ENCODE peak calls at places on chromosomes 6 and 20, in seven cellular contexts. One of them, this sample, is unnamed.

GRCh38 chr20:37538003-37538402 is 10.3 kb upstream of the BLCAP start:
- DNase-seq in HCT116: no peak
- DNase-seq in C1 segment of cervical spinal cord: no peak
- DNase-seq in lower lobe of right lung: no peak
- DNase-seq in stimulated activated naive CD8-positive, alpha-beta T cell treated with anti-CD3 and anti-CD28 coated beads, Interleukin-15, Interleukin-2, amounts not matched to agents 100 U/mL and 50 U/mL, for 24 hours: no peak
- DNase-seq in RPMI8226: no peak
- DNase-seq in LHCN-M2: peak
- DNase-seq in this sample: no peak

GRCh38 chr6:167547751-167548150 is 222.9 kb downstream of the TTLL2 start:
- DNase-seq in LHCN-M2: no peak
- DNase-seq in lower lobe of right lung: no peak
- DNase-seq in HCT116: no peak
- DNase-seq in stimulated activated naive CD8-positive, alpha-beta T cell treated with anti-CD3 and anti-CD28 coated beads, Interleukin-15, Interleukin-2, amounts not matched to agents 100 U/mL and 50 U/mL, for 24 hours: no peak
- DNase-seq in RPMI8226: no peak
- DNase-seq in C1 segment of cervical spinal cord: no peak
- DNase-seq in this sample: no peak

GRCh38 chr20:61434361-61434781 is 182.3 kb downstream of the CDH4 start:
- DNase-seq in HCT116: no peak
- DNase-seq in lower lobe of right lung: no peak
- DNase-seq in LHCN-M2: no peak
- DNase-seq in C1 segment of cervical spinal cord: no peak
- DNase-seq in RPMI8226: peak
- DNase-seq in stimulated activated naive CD8-positive, alpha-beta T cell treated with anti-CD3 and anti-CD28 coated beads, Interleukin-15, Interleukin-2, amounts not matched to agents 100 U/mL and 50 U/mL, for 24 hours: no peak
- DNase-seq in this sample: no peak

GRCh38 chr20:3276400-3277015 is 37.5 kb upstream of the SLC4A11 start:
- DNase-seq in stimulated activated naive CD8-positive, alpha-beta T cell treated with anti-CD3 and anti-CD28 coated beads, Interleukin-15, Interleukin-2, amounts not matched to agents 100 U/mL and 50 U/mL, for 24 hours: no peak
- DNase-seq in RPMI8226: peak
- DNase-seq in lower lobe of right lung: no peak
- DNase-seq in C1 segment of cervical spinal cord: no peak
- DNase-seq in HCT116: peak
- DNase-seq in LHCN-M2: peak
- DNase-seq in this sample: no peak

GRCh38 chr6:157184202-157185015 is 138.9 kb downstream of the TMEM242 start:
- DNase-seq in LHCN-M2: peak
- DNase-seq in HCT116: peak
- DNase-seq in lower lobe of right lung: peak
- DNase-seq in stimulated activated naive CD8-positive, alpha-beta T cell treated with anti-CD3 and anti-CD28 coated beads, Interleukin-15, Interleukin-2, amounts not matched to agents 100 U/mL and 50 U/mL, for 24 hours: peak
- DNase-seq in RPMI8226: peak
- DNase-seq in C1 segment of cervical spinal cord: peak
- DNase-seq in this sample: peak

GRCh38 chr6:16712250-16712930 is 48.9 kb downstream of the ATXN1 start:
- DNase-seq in HCT116: no peak
- DNase-seq in stimulated activated naive CD8-positive, alpha-beta T cell treated with anti-CD3 and anti-CD28 coated beads, Interleukin-15, Interleukin-2, amounts not matched to agents 100 U/mL and 50 U/mL, for 24 hours: no peak
- DNase-seq in RPMI8226: no peak
- DNase-seq in LHCN-M2: no peak
- DNase-seq in lower lobe of right lung: no peak
- DNase-seq in C1 segment of cervical spinal cord: no peak
- DNase-seq in this sample: no peak

GRCh38 chr6:104531591-104531990 is 328.1 kb downstream of the HACE1 start:
- DNase-seq in LHCN-M2: no peak
- DNase-seq in RPMI8226: no peak
- DNase-seq in stimulated activated naive CD8-positive, alpha-beta T cell treated with anti-CD3 and anti-CD28 coated beads, Interleukin-15, Interleukin-2, amounts not matched to agents 100 U/mL and 50 U/mL, for 24 hours: no peak
- DNase-seq in lower lobe of right lung: no peak
- DNase-seq in HCT116: no peak
- DNase-seq in C1 segment of cervical spinal cord: no peak
- DNase-seq in this sample: no peak

GRCh38 chr6:42512498-42513042 is 51.3 kb upstream of the UBR2 start:
- DNase-seq in RPMI8226: no peak
- DNase-seq in stimulated activated naive CD8-positive, alpha-beta T cell treated with anti-CD3 and anti-CD28 coated beads, Interleukin-15, Interleukin-2, amounts not matched to agents 100 U/mL and 50 U/mL, for 24 hours: no peak
- DNase-seq in lower lobe of right lung: no peak
- DNase-seq in C1 segment of cervical spinal cord: no peak
- DNase-seq in HCT116: no peak
- DNase-seq in LHCN-M2: no peak
- DNase-seq in this sample: no peak

GRCh38 chr6:84953401-84953800 is 189.0 kb upstream of the TBX18 start:
- DNase-seq in HCT116: no peak
- DNase-seq in RPMI8226: no peak
- DNase-seq in C1 segment of cervical spinal cord: no peak
- DNase-seq in lower lobe of right lung: no peak
- DNase-seq in LHCN-M2: no peak
- DNase-seq in stimulated activated naive CD8-positive, alpha-beta T cell treated with anti-CD3 and anti-CD28 coated beads, Interleukin-15, Interleukin-2, amounts not matched to agents 100 U/mL and 50 U/mL, for 24 hours: no peak
- DNase-seq in this sample: no peak

GRCh38 chr20:58629213-58629575 is 21.9 kb upstream of the STX16 start:
- DNase-seq in RPMI8226: no peak
- DNase-seq in stimulated activated naive CD8-positive, alpha-beta T cell treated with anti-CD3 and anti-CD28 coated beads, Interleukin-15, Interleukin-2, amounts not matched to agents 100 U/mL and 50 U/mL, for 24 hours: no peak
- DNase-seq in HCT116: no peak
- DNase-seq in C1 segment of cervical spinal cord: no peak
- DNase-seq in lower lobe of right lung: no peak
- DNase-seq in LHCN-M2: peak
- DNase-seq in this sample: no peak

GRCh38 chr20:50834599-50835005 is 39.7 kb downstream of the BCAS4 start:
- DNase-seq in LHCN-M2: no peak
- DNase-seq in stimulated activated naive CD8-positive, alpha-beta T cell treated with anti-CD3 and anti-CD28 coated beads, Interleukin-15, Interleukin-2, amounts not matched to agents 100 U/mL and 50 U/mL, for 24 hours: no peak
- DNase-seq in C1 segment of cervical spinal cord: no peak
- DNase-seq in RPMI8226: no peak
- DNase-seq in HCT116: no peak
- DNase-seq in lower lobe of right lung: no peak
- DNase-seq in this sample: no peak

GRCh38 chr6:79231101-79231500 is 3.4 kb downstream of the HMGN3 start:
- DNase-seq in C1 segment of cervical spinal cord: no peak
- DNase-seq in stimulated activated naive CD8-positive, alpha-beta T cell treated with anti-CD3 and anti-CD28 coated beads, Interleukin-15, Interleukin-2, amounts not matched to agents 100 U/mL and 50 U/mL, for 24 hours: no peak
- DNase-seq in RPMI8226: no peak
- DNase-seq in LHCN-M2: no peak
- DNase-seq in HCT116: no peak
- DNase-seq in lower lobe of right lung: no peak
- DNase-seq in this sample: no peak

GRCh38 chr6:38542031-38542430 is 97.7 kb downstream of the BTBD9 start:
- DNase-seq in stimulated activated naive CD8-positive, alpha-beta T cell treated with anti-CD3 and anti-CD28 coated beads, Interleukin-15, Interleukin-2, amounts not matched to agents 100 U/mL and 50 U/mL, for 24 hours: no peak
- DNase-seq in RPMI8226: no peak
- DNase-seq in C1 segment of cervical spinal cord: no peak
- DNase-seq in lower lobe of right lung: no peak
- DNase-seq in HCT116: no peak
- DNase-seq in LHCN-M2: no peak
- DNase-seq in this sample: no peak

GRCh38 chr6:14448246-14448645 is 330.7 kb downstream of the CD83 start:
- DNase-seq in lower lobe of right lung: no peak
- DNase-seq in RPMI8226: no peak
- DNase-seq in HCT116: no peak
- DNase-seq in LHCN-M2: no peak
- DNase-seq in C1 segment of cervical spinal cord: no peak
- DNase-seq in stimulated activated naive CD8-positive, alpha-beta T cell treated with anti-CD3 and anti-CD28 coated beads, Interleukin-15, Interleukin-2, amounts not matched to agents 100 U/mL and 50 U/mL, for 24 hours: no peak
- DNase-seq in this sample: no peak

GRCh38 chr6:161924516-161925116 is 650.8 kb upstream of the AGPAT4 start:
- DNase-seq in HCT116: no peak
- DNase-seq in lower lobe of right lung: no peak
- DNase-seq in LHCN-M2: no peak
- DNase-seq in RPMI8226: no peak
- DNase-seq in stimulated activated naive CD8-positive, alpha-beta T cell treated with anti-CD3 and anti-CD28 coated beads, Interleukin-15, Interleukin-2, amounts not matched to agents 100 U/mL and 50 U/mL, for 24 hours: no peak
- DNase-seq in C1 segment of cervical spinal cord: no peak
- DNase-seq in this sample: no peak

GRCh38 chr6:402901-403658 is 11.5 kb downstream of the IRF4 start:
- DNase-seq in lower lobe of right lung: no peak
- DNase-seq in RPMI8226: no peak
- DNase-seq in HCT116: no peak
- DNase-seq in C1 segment of cervical spinal cord: no peak
- DNase-seq in stimulated activated naive CD8-positive, alpha-beta T cell treated with anti-CD3 and anti-CD28 coated beads, Interleukin-15, Interleukin-2, amounts not matched to agents 100 U/mL and 50 U/mL, for 24 hours: peak
- DNase-seq in LHCN-M2: no peak
- DNase-seq in this sample: no peak

GRCh38 chr6:117317261-117317660 is 51.9 kb downstream of the VGLL2 start:
- DNase-seq in lower lobe of right lung: no peak
- DNase-seq in stimulated activated naive CD8-positive, alpha-beta T cell treated with anti-CD3 and anti-CD28 coated beads, Interleukin-15, Interleukin-2, amounts not matched to agents 100 U/mL and 50 U/mL, for 24 hours: no peak
- DNase-seq in LHCN-M2: peak
- DNase-seq in C1 segment of cervical spinal cord: no peak
- DNase-seq in HCT116: peak
- DNase-seq in RPMI8226: peak
- DNase-seq in this sample: no peak

GRCh38 chr20:44526129-44526528 is 4.3 kb upstream of the SERINC3 start:
- DNase-seq in LHCN-M2: peak
- DNase-seq in C1 segment of cervical spinal cord: no peak
- DNase-seq in stimulated activated naive CD8-positive, alpha-beta T cell treated with anti-CD3 and anti-CD28 coated beads, Interleukin-15, Interleukin-2, amounts not matched to agents 100 U/mL and 50 U/mL, for 24 hours: no peak
- DNase-seq in RPMI8226: no peak
- DNase-seq in HCT116: peak
- DNase-seq in lower lobe of right lung: no peak
- DNase-seq in this sample: no peak

GRCh38 chr6:44851176-44851575 is 463.7 kb downstream of the CDC5L start:
- DNase-seq in lower lobe of right lung: no peak
- DNase-seq in RPMI8226: no peak
- DNase-seq in stimulated activated naive CD8-positive, alpha-beta T cell treated with anti-CD3 and anti-CD28 coated beads, Interleukin-15, Interleukin-2, amounts not matched to agents 100 U/mL and 50 U/mL, for 24 hours: no peak
- DNase-seq in C1 segment of cervical spinal cord: no peak
- DNase-seq in HCT116: no peak
- DNase-seq in LHCN-M2: peak
- DNase-seq in this sample: no peak

GRCh38 chr6:150637266-150637665 is 37.6 kb downstream of the PLEKHG1 start:
- DNase-seq in RPMI8226: no peak
- DNase-seq in C1 segment of cervical spinal cord: no peak
- DNase-seq in HCT116: no peak
- DNase-seq in lower lobe of right lung: no peak
- DNase-seq in LHCN-M2: no peak
- DNase-seq in stimulated activated naive CD8-positive, alpha-beta T cell treated with anti-CD3 and anti-CD28 coated beads, Interleukin-15, Interleukin-2, amounts not matched to agents 100 U/mL and 50 U/mL, for 24 hours: no peak
- DNase-seq in this sample: no peak

GRCh38 chr20:5354871-5355270 is 38.1 kb upstream of the PROKR2 start:
- DNase-seq in LHCN-M2: no peak
- DNase-seq in stimulated activated naive CD8-positive, alpha-beta T cell treated with anti-CD3 and anti-CD28 coated beads, Interleukin-15, Interleukin-2, amounts not matched to agents 100 U/mL and 50 U/mL, for 24 hours: no peak
- DNase-seq in lower lobe of right lung: no peak
- DNase-seq in HCT116: no peak
- DNase-seq in RPMI8226: no peak
- DNase-seq in C1 segment of cervical spinal cord: no peak
- DNase-seq in this sample: no peak

GRCh38 chr6:12392490-12392889 is 102.3 kb downstream of the EDN1 start:
- DNase-seq in HCT116: no peak
- DNase-seq in stimulated activated naive CD8-positive, alpha-beta T cell treated with anti-CD3 and anti-CD28 coated beads, Interleukin-15, Interleukin-2, amounts not matched to agents 100 U/mL and 50 U/mL, for 24 hours: no peak
- DNase-seq in lower lobe of right lung: no peak
- DNase-seq in LHCN-M2: no peak
- DNase-seq in RPMI8226: no peak
- DNase-seq in C1 segment of cervical spinal cord: no peak
- DNase-seq in this sample: no peak

GRCh38 chr20:15726416-15726815 is 846.8 kb downstream of the KIF16B start:
- DNase-seq in C1 segment of cervical spinal cord: no peak
- DNase-seq in HCT116: no peak
- DNase-seq in lower lobe of right lung: no peak
- DNase-seq in RPMI8226: no peak
- DNase-seq in stimulated activated naive CD8-positive, alpha-beta T cell treated with anti-CD3 and anti-CD28 coated beads, Interleukin-15, Interleukin-2, amounts not matched to agents 100 U/mL and 50 U/mL, for 24 hours: no peak
- DNase-seq in LHCN-M2: no peak
- DNase-seq in this sample: no peak

GRCh38 chr6:6588064-6588923 is at the start of gene LY86:
- DNase-seq in HCT116: no peak
- DNase-seq in LHCN-M2: no peak
- DNase-seq in C1 segment of cervical spinal cord: no peak
- DNase-seq in stimulated activated naive CD8-positive, alpha-beta T cell treated with anti-CD3 and anti-CD28 coated beads, Interleukin-15, Interleukin-2, amounts not matched to agents 100 U/mL and 50 U/mL, for 24 hours: no peak
- DNase-seq in lower lobe of right lung: no peak
- DNase-seq in RPMI8226: peak
- DNase-seq in this sample: no peak

GRCh38 chr6:114080891-114081510 is 110.1 kb upstream of the HDAC2 start:
- DNase-seq in stimulated activated naive CD8-positive, alpha-beta T cell treated with anti-CD3 and anti-CD28 coated beads, Interleukin-15, Interleukin-2, amounts not matched to agents 100 U/mL and 50 U/mL, for 24 hours: no peak
- DNase-seq in RPMI8226: no peak
- DNase-seq in lower lobe of right lung: no peak
- DNase-seq in HCT116: no peak
- DNase-seq in LHCN-M2: peak
- DNase-seq in C1 segment of cervical spinal cord: no peak
- DNase-seq in this sample: no peak

GRCh38 chr6:16684896-16685554 is 76.2 kb downstream of the ATXN1 start:
- DNase-seq in lower lobe of right lung: no peak
- DNase-seq in LHCN-M2: peak
- DNase-seq in HCT116: peak
- DNase-seq in C1 segment of cervical spinal cord: no peak
- DNase-seq in RPMI8226: no peak
- DNase-seq in stimulated activated naive CD8-positive, alpha-beta T cell treated with anti-CD3 and anti-CD28 coated beads, Interleukin-15, Interleukin-2, amounts not matched to agents 100 U/mL and 50 U/mL, for 24 hours: peak
- DNase-seq in this sample: no peak

GRCh38 chr6:169689247-169689646 is 12.6 kb downstream of the WDR27 start:
- DNase-seq in stimulated activated naive CD8-positive, alpha-beta T cell treated with anti-CD3 and anti-CD28 coated beads, Interleukin-15, Interleukin-2, amounts not matched to agents 100 U/mL and 50 U/mL, for 24 hours: no peak
- DNase-seq in RPMI8226: no peak
- DNase-seq in LHCN-M2: peak
- DNase-seq in lower lobe of right lung: no peak
- DNase-seq in HCT116: no peak
- DNase-seq in C1 segment of cervical spinal cord: no peak
- DNase-seq in this sample: no peak

GRCh38 chr6:4316867-4317400 is 181.6 kb upstream of the ECI2 start:
- DNase-seq in lower lobe of right lung: peak
- DNase-seq in LHCN-M2: peak
- DNase-seq in C1 segment of cervical spinal cord: peak
- DNase-seq in RPMI8226: no peak
- DNase-seq in stimulated activated naive CD8-positive, alpha-beta T cell treated with anti-CD3 and anti-CD28 coated beads, Interleukin-15, Interleukin-2, amounts not matched to agents 100 U/mL and 50 U/mL, for 24 hours: no peak
- DNase-seq in HCT116: no peak
- DNase-seq in this sample: no peak

GRCh38 chr6:149094934-149095341 is 222.6 kb upstream of the TAB2 start:
- DNase-seq in LHCN-M2: peak
- DNase-seq in lower lobe of right lung: no peak
- DNase-seq in stimulated activated naive CD8-positive, alpha-beta T cell treated with anti-CD3 and anti-CD28 coated beads, Interleukin-15, Interleukin-2, amounts not matched to agents 100 U/mL and 50 U/mL, for 24 hours: no peak
- DNase-seq in RPMI8226: no peak
- DNase-seq in C1 segment of cervical spinal cord: no peak
- DNase-seq in HCT116: no peak
- DNase-seq in this sample: no peak

GRCh38 chr6:164144316-164144715 is 729.8 kb downstream of the QKI start:
- DNase-seq in HCT116: no peak
- DNase-seq in stimulated activated naive CD8-positive, alpha-beta T cell treated with anti-CD3 and anti-CD28 coated beads, Interleukin-15, Interleukin-2, amounts not matched to agents 100 U/mL and 50 U/mL, for 24 hours: no peak
- DNase-seq in C1 segment of cervical spinal cord: no peak
- DNase-seq in RPMI8226: no peak
- DNase-seq in lower lobe of right lung: no peak
- DNase-seq in LHCN-M2: no peak
- DNase-seq in this sample: no peak

GRCh38 chr20:62069741-62070216 is 4.1 kb upstream of the TAF4 start:
- DNase-seq in stimulated activated naive CD8-positive, alpha-beta T cell treated with anti-CD3 and anti-CD28 coated beads, Interleukin-15, Interleukin-2, amounts not matched to agents 100 U/mL and 50 U/mL, for 24 hours: no peak
- DNase-seq in RPMI8226: no peak
- DNase-seq in C1 segment of cervical spinal cord: no peak
- DNase-seq in lower lobe of right lung: no peak
- DNase-seq in HCT116: no peak
- DNase-seq in LHCN-M2: peak
- DNase-seq in this sample: no peak

GRCh38 chr20:61662946-61663460 is 402.7 kb downstream of the TAF4 start:
- DNase-seq in stimulated activated naive CD8-positive, alpha-beta T cell treated with anti-CD3 and anti-CD28 coated beads, Interleukin-15, Interleukin-2, amounts not matched to agents 100 U/mL and 50 U/mL, for 24 hours: no peak
- DNase-seq in RPMI8226: no peak
- DNase-seq in LHCN-M2: no peak
- DNase-seq in lower lobe of right lung: no peak
- DNase-seq in C1 segment of cervical spinal cord: peak
- DNase-seq in HCT116: no peak
- DNase-seq in this sample: no peak

GRCh38 chr6:43013020-43013842 is 515 bp downstream of the MEA1 start:
- DNase-seq in RPMI8226: no peak
- DNase-seq in C1 segment of cervical spinal cord: no peak
- DNase-seq in lower lobe of right lung: no peak
- DNase-seq in LHCN-M2: no peak
- DNase-seq in stimulated activated naive CD8-positive, alpha-beta T cell treated with anti-CD3 and anti-CD28 coated beads, Interleukin-15, Interleukin-2, amounts not matched to agents 100 U/mL and 50 U/mL, for 24 hours: no peak
- DNase-seq in HCT116: no peak
- DNase-seq in this sample: peak

GRCh38 chr6:64483956-64484499 is 848.4 kb downstream of the PHF3 start:
- DNase-seq in lower lobe of right lung: no peak
- DNase-seq in RPMI8226: no peak
- DNase-seq in C1 segment of cervical spinal cord: no peak
- DNase-seq in stimulated activated naive CD8-positive, alpha-beta T cell treated with anti-CD3 and anti-CD28 coated beads, Interleukin-15, Interleukin-2, amounts not matched to agents 100 U/mL and 50 U/mL, for 24 hours: no peak
- DNase-seq in LHCN-M2: no peak
- DNase-seq in HCT116: no peak
- DNase-seq in this sample: no peak

GRCh38 chr6:53544050-53544499 is 826 bp downstream of the GCLC start:
- DNase-seq in RPMI8226: peak
- DNase-seq in LHCN-M2: no peak
- DNase-seq in lower lobe of right lung: no peak
- DNase-seq in stimulated activated naive CD8-positive, alpha-beta T cell treated with anti-CD3 and anti-CD28 coated beads, Interleukin-15, Interleukin-2, amounts not matched to agents 100 U/mL and 50 U/mL, for 24 hours: no peak
- DNase-seq in HCT116: no peak
- DNase-seq in C1 segment of cervical spinal cord: no peak
- DNase-seq in this sample: no peak